ENCODE peak calls at places on chromosomes 4 and X, in nine cellular contexts. Y, K, M, A, V, L, X, S and C are unnamed samples.

GRCh38 chrX:154059729-154060245 is 37.7 kb downstream of the MECP2 start:
- DNase-seq in L (no peak), Y (no peak), K (no peak), V (no peak), M (no peak), X (no peak), A (no peak), S (no peak), C (no peak)

GRCh38 chrX:33078273-33078672 is 133.1 kb downstream of the DMD start:
- DNase-seq in Y (no peak), A (no peak), K (no peak), L (no peak), S (no peak), V (no peak), X (no peak), M (no peak), C (no peak)

GRCh38 chrX:50903387-50904027 is 7.0 kb upstream of the BMP15 start:
- DNase-seq in A (no peak), Y (peak), L (peak), S (no peak), K (peak), X (no peak), V (peak), M (no peak), C (no peak)

GRCh38 chrX:110667706-110668105 is 127.9 kb downstream of the CHRDL1 start:
- DNase-seq in S (no peak), V (no peak), X (no peak), A (no peak), M (no peak), L (no peak), Y (peak), K (no peak), C (no peak)

GRCh38 chr4:14897217-14897616 is 105.1 kb upstream of the CPEB2 start:
- DNase-seq in L (no peak), V (no peak), Y (no peak), K (no peak), S (no peak), A (no peak), X (no peak), M (no peak), C (no peak)

GRCh38 chr4:62051332-62051731 is 851.2 kb downstream of the ADGRL3 start:
- DNase-seq in V (no peak), K (no peak), M (no peak), S (no peak), A (no peak), Y (no peak), X (no peak), L (no peak), C (no peak)

GRCh38 chrX:70979136-70979762 is 48.4 kb upstream of the SLC7A3 start:
- DNase-seq in L (no peak), V (peak), Y (no peak), K (no peak), S (no peak), A (no peak), M (no peak), X (no peak), C (no peak)

GRCh38 chr4:87445964-87446363 is 23.6 kb downstream of the NUDT9 start:
- DNase-seq in Y (no peak), V (no peak), L (no peak), K (no peak), S (no peak), M (no peak), X (no peak), A (no peak), C (no peak)

GRCh38 chr4:128560754-128561495 is 248.6 kb upstream of the JADE1 start:
- DNase-seq in S (no peak), V (no peak), X (no peak), K (no peak), A (no peak), L (peak), Y (no peak), M (no peak), C (no peak)

GRCh38 chrX:19177710-19178109 is 55.4 kb upstream of the ADGRG2 start:
- DNase-seq in V (no peak), L (no peak), X (no peak), M (no peak), K (no peak), Y (no peak), A (no peak), S (no peak), C (no peak)

GRCh38 chr4:99404595-99405287 is 30.4 kb downstream of the ADH7 start:
- DNase-seq in V (no peak), K (peak), A (no peak), X (no peak), L (no peak), Y (no peak), M (peak), S (no peak), C (no peak)

GRCh38 chr4:31139767-31140166 is 419.6 kb downstream of the PCDH7 start:
- DNase-seq in X (no peak), Y (no peak), A (no peak), S (no peak), K (no peak), L (no peak), V (no peak), M (no peak), C (no peak)

GRCh38 chrX:2589186-2590020 is 88.6 kb upstream of the DHRSX start:
- DNase-seq in M (no peak), K (no peak), X (no peak), Y (no peak), L (no peak), V (no peak), S (no peak), A (no peak), C (no peak)

GRCh38 chr4:95388911-95389310 is 159.9 kb downstream of the UNC5C start:
- DNase-seq in A (no peak), L (no peak), V (no peak), S (no peak), M (no peak), K (no peak), Y (no peak), X (no peak), C (no peak)